ENCODE peak calls at places on chromosomes 1 and 21, in four cellular contexts. X is HCT116, D is psoas muscle, R is cardiac muscle cell. O is an unnamed sample.

GRCh38 chr1:19187852-19188251 is 22.2 kb downstream of the UBR4 start:
- DNase-seq in X (no peak), D (no peak), R (no peak), O (no peak)

GRCh38 chr1:94884101-94884875 is 42.6 kb downstream of the CNN3 start:
- DNase-seq in X (no peak), D (no peak), R (peak), O (no peak)

GRCh38 chr1:9871707-9872425 is 38.2 kb downstream of the CTNNBIP1 start:
- DNase-seq in X (no peak), D (no peak), R (no peak), O (no peak)

GRCh38 chr1:148309940-148310500 is 157.9 kb upstream of the NBPF11 start:
- DNase-seq in X (no peak), D (no peak), R (no peak), O (no peak)

GRCh38 chr1:232793944-232794343 is 11.3 kb upstream of the MAP10 start:
- DNase-seq in X (peak), D (no peak), R (no peak), O (no peak)

GRCh38 chr1:239717097-239718051 is 331.0 kb downstream of the CHRM3 start:
- DNase-seq in X (no peak), D (no peak), R (no peak), O (no peak)

GRCh38 chr1:200351826-200352549 is 57.8 kb downstream of the ZNF281 start:
- DNase-seq in X (no peak), D (no peak), R (no peak), O (no peak)

GRCh38 chr1:20227704-20228103 is 41.4 kb upstream of the PLA2G2C start:
- DNase-seq in X (no peak), D (no peak), R (no peak), O (no peak)

GRCh38 chr1:69076631-69077030 is 491.1 kb upstream of the LRRC7 start:
- DNase-seq in X (no peak), D (no peak), R (no peak), O (no peak)

GRCh38 chr1:200850554-200850953 is 22.2 kb upstream of the GPR25 start:
- DNase-seq in X (no peak), D (no peak), R (no peak), O (no peak)

GRCh38 chr1:245124644-245125043 is 30.1 kb upstream of the KIF26B start:
- DNase-seq in X (no peak), D (no peak), R (no peak), O (peak)

GRCh38 chr1:109900489-109900888 is 10.2 kb upstream of the CSF1 start:
- DNase-seq in X (no peak), D (no peak), R (no peak), O (no peak)

GRCh38 chr21:34651642-34652041 is 17.2 kb upstream of the CLIC6 start:
- DNase-seq in X (no peak), D (no peak), R (no peak), O (no peak)

GRCh38 chr1:181743878-181744312 is 260.6 kb downstream of the CACNA1E start:
- DNase-seq in X (no peak), D (peak), R (no peak), O (no peak)

GRCh38 chr1:175195798-175196197 is 3.2 kb upstream of the KIAA0040 start:
- DNase-seq in X (no peak), D (no peak), R (no peak), O (no peak)

GRCh38 chr21:45883090-45883489 is 98.5 kb upstream of the COL6A1 start:
- DNase-seq in X (no peak), D (no peak), R (no peak), O (no peak)

GRCh38 chr21:34693192-34693810 is 24.5 kb downstream of the CLIC6 start:
- DNase-seq in X (peak), D (no peak), R (peak), O (no peak)

GRCh38 chr1:204577794-204578478 is 61.7 kb downstream of the MDM4 start:
- DNase-seq in X (no peak), D (no peak), R (no peak), O (no peak)

GRCh38 chr1:47443530-47444316 is 5.9 kb downstream of the FOXD2 start:
- DNase-seq in X (no peak), D (no peak), R (no peak), O (no peak)

GRCh38 chr1:47444317-47444577 is 6.4 kb downstream of the FOXD2 start:
- DNase-seq in X (no peak), D (no peak), R (no peak), O (no peak)

GRCh38 chr1:47445823-47446567 is 8.2 kb downstream of the FOXD2 start:
- DNase-seq in X (no peak), D (no peak), R (no peak), O (no peak)

GRCh38 chr1:47442844-47443529 is 5.1 kb downstream of the FOXD2 start:
- DNase-seq in X (no peak), D (no peak), R (no peak), O (no peak)

DNA sequence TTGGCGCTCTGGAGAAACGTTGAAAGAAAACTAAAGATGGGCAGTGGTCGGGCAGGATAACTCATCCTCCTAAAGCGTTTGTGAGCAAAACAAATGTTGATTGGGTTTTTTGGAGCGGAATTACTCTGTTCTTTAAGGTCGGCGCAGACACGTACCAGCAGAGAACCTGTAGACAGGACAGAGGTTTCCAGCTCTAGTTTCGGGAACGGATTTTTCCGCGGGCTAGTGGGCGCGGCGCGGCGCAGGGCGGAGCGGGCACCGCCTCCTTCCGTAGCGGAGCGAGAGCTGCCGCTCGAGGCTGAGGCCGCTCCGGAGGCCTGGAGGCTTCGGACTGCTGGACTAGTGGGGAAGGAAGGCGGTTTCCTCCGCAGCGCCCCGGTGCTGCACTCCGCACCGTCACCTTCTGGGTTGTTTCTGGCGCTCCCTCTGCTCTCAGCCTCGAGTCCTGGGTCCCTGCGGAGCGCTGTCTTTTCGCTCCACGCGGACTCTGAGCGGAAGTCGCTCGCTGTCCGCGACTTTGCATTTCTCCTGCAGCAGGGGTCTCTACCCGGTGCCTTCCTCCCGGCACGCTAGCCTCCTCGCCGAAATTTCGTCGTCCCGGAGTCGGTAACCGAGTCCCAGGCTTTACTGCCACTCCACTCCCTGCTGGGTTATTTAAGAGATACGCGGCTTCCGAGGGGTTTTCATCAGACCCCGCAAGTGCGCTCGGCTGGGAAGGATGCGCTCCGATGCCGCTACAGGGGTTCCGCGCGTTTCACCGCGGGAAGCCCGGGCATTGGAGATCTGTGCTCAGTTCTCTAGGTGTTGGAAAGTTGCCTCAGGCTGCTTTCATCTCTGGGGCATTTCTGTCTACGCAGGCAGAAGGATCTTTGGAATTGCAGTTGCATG is 7.0 kb downstream of the FOXD2 start:
- DNase-seq in X (no peak), D (no peak), R (peak), O (no peak)
- H3K4me3 ChIP-seq in X (no peak), D (peak), R (peak), O (peak)

GRCh38 chr1:6597777-6598131 is 4.9 kb downstream of the KLHL21 start:
- DNase-seq in X (no peak), D (no peak), R (no peak), O (no peak)

GRCh38 chr1:6594977-6595740 is 7.5 kb downstream of the KLHL21 start:
- DNase-seq in X (no peak), D (no peak), R (no peak), O (no peak)

GRCh38 chr1:6596886-6597776 is 5.5 kb downstream of the KLHL21 start:
- DNase-seq in X (no peak), D (no peak), R (peak), O (no peak)

GRCh38 chr1:6593810-6594209 is 8.9 kb downstream of the KLHL21 start:
- DNase-seq in X (no peak), D (no peak), R (no peak), O (no peak)

DNA sequence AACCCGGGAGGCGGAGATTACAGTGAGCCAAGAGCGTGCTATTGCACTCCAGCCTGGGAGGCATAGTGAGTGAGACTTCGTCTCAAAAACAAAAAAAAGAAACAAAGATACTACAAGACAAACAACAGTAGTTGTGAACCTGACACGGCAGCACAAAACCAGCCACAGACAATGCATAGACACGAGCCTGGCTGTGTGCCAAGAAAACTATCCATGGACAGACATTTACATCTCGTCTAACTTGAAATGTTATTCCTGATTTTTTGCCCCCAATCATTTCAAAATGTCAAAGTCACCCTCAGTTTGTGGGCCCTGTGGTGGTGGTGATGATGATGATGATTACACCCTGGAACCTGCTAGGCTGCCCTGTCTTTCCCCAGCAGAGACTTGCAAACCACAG is 6.3 kb downstream of the KLHL21 start:
- DNase-seq in X (no peak), D (no peak), R (no peak), O (no peak)
- H3K4me3 ChIP-seq in X (no peak), D (peak), R (no peak), O (no peak)

DNA sequence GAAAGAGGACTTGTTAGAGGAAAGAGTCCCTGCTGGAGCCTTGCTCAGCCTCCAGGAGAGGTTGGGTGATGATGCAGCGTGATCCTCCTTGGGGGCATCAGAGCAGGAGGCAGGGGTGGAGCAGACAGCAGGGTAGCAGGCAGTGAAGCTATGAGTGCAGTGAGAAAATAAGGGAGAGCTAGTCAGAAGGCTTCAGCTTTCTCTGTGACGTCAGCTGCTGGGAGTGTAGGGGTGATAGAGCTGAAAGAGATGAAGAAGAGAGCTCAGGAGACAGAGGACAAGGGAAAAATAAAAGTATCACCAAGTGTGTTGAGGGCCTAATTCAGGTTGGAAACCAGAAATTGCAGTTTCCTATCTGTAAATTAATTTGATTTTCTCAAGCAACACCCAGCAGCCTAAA is 2.2 kb upstream of the ADAM30 start:
- DNase-seq in X (no peak), D (no peak), R (no peak), O (no peak)
- H3K4me3 ChIP-seq in X (no peak), D (no peak), R (no peak), O (no peak)

DNA sequence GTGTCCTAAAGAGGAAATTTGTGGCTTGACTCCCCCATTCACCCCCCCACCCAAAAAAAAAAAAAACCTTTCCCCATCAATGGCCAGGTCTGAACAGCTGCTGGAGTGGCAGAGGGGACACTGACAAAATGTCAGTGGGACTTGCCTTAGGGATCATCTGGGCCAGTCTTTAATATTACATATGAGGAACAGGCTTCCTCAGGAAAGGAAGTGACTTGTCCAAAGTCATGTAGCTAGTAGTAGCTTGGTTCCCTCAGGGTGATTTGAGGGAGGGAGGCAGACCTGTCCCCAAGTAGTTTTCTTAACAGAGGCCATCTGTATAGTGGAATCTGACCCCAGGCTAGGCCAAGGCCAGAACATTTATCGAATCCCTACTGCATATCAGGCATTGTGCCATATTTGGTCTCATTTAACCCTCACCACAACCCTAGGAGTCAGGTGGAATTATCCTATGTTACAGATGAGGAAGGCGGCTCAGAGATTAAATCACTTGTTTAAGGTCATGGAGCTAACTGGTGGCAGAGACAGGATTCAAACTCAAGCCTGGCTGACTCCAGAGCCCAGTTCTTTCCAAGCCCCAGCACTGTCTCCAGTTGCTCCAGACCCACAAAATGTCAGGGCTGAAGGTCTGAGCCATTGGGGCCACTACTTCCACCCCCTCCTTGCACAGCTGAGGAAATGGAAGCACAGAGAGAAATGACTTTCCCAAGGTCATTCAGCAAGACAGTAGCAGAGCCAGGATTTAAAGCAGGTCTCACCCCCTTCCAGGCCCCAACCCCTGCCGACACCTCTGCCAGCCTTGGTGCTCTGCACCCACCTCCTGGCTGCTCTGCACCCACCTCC is 10.4 kb downstream of the ZBTB7B start:
- DNase-seq in X (no peak), D (no peak), R (no peak), O (peak)
- H3K4me3 ChIP-seq in X (no peak), D (no peak), R (no peak), O (no peak)